ENCODE peak calls at places on chromosomes 4 and X, in seven cellular contexts. Z, Q, T, U, V, W and S are unnamed samples.

GRCh38 chr4:169335331-169335730 is 64.6 kb upstream of the SH3RF1 start:
- DNase-seq in T (peak), Z (no peak), W (no peak), V (no peak), U (no peak), Q (peak), S (no peak)

GRCh38 chr4:40576651-40577480 is 52.8 kb downstream of the RBM47 start:
- DNase-seq in W (peak), T (peak), V (peak), U (peak), Z (peak), Q (peak), S (no peak)

GRCh38 chr4:185656467-185656890 is 121.2 kb upstream of the PDLIM3 start:
- DNase-seq in W (no peak), Q (peak), Z (no peak), V (no peak), U (no peak), T (no peak), S (no peak)

GRCh38 chr4:119046263-119046662 is 89.4 kb upstream of the MYOZ2 start:
- DNase-seq in V (no peak), U (no peak), Z (no peak), W (no peak), T (no peak), Q (peak), S (no peak)

GRCh38 chr4:124635331-124635730 is 77.2 kb downstream of the ANKRD50 start:
- DNase-seq in U (no peak), Z (no peak), T (no peak), W (no peak), V (no peak), Q (no peak), S (no peak)

GRCh38 chrX:72021975-72022374 is 109.7 kb downstream of the RTL5 start:
- DNase-seq in U (no peak), V (peak), T (no peak), W (no peak), Q (peak), Z (no peak), S (no peak)

GRCh38 chr4:140628016-140628415 is 59.3 kb upstream of the UCP1 start:
- DNase-seq in U (no peak), Z (no peak), V (no peak), Q (no peak), T (peak), W (no peak), S (no peak)

GRCh38 chr4:48336471-48336870 is 4.9 kb upstream of the SLAIN2 start:
- DNase-seq in U (no peak), W (no peak), T (no peak), V (no peak), Z (no peak), Q (no peak), S (no peak)

GRCh38 chr4:121272526-121272925 is 108.3 kb downstream of the QRFPR start:
- DNase-seq in Q (peak), Z (no peak), U (no peak), W (no peak), V (no peak), T (peak), S (no peak)

GRCh38 chr4:73776363-73776762 is 36.0 kb downstream of the CXCL8 start:
- DNase-seq in V (no peak), U (peak), T (no peak), Q (peak), Z (peak), W (no peak), S (no peak)

GRCh38 chr4:181504846-181505374 is 738.3 kb upstream of the TENM3 start:
- DNase-seq in U (no peak), W (no peak), T (no peak), Z (no peak), V (no peak), Q (no peak), S (peak)

GRCh38 chrX:2793752-2794151 is 35.0 kb upstream of the GYG2 start:
- DNase-seq in Q (no peak), V (no peak), U (no peak), W (no peak), T (no peak), Z (no peak), S (no peak)

GRCh38 chr4:156584100-156584499 is 387.5 kb downstream of the PDGFC start:
- DNase-seq in V (no peak), Z (no peak), Q (no peak), T (no peak), W (no peak), U (no peak), S (no peak)

GRCh38 chr4:111506706-111507105 is 638.5 kb upstream of the FAM241A start:
- DNase-seq in T (no peak), U (no peak), Z (no peak), W (no peak), Q (peak), V (no peak), S (no peak)

GRCh38 chr4:157204634-157205244 is 15.8 kb upstream of the GRIA2 start:
- DNase-seq in V (peak), Q (peak), T (no peak), W (peak), U (peak), Z (no peak), S (peak)

GRCh38 chrX:116462843-116463242 is at the start of gene CT83:
- DNase-seq in Q (no peak), T (no peak), U (peak), V (no peak), W (peak), Z (no peak), S (no peak)

GRCh38 chr4:118557298-118557851 is 127.8 kb upstream of the METTL14 start:
- DNase-seq in Q (peak), Z (no peak), U (peak), T (peak), W (no peak), V (no peak), S (no peak)

GRCh38 chrX:39613997-39614679 is 483.6 kb downstream of the BCOR start:
- DNase-seq in T (no peak), V (peak), Q (no peak), U (peak), Z (no peak), W (no peak), S (no peak)

GRCh38 chrX:118530537-118530936 is 34.9 kb downstream of the DOCK11 start:
- DNase-seq in T (no peak), Z (no peak), W (no peak), Q (peak), V (no peak), U (no peak), S (no peak)

GRCh38 chr4:170004656-170005250 is 21.4 kb downstream of the MFAP3L start:
- DNase-seq in V (no peak), W (no peak), Q (no peak), Z (peak), U (no peak), T (no peak), S (no peak)

GRCh38 chr4:121697626-121698025 is 846 bp upstream of the ANXA5 start:
- DNase-seq in V (peak), Q (no peak), U (no peak), W (no peak), T (no peak), Z (no peak), S (no peak)

GRCh38 chr4:86640469-86640868 is 46.4 kb downstream of the PTPN13 start:
- DNase-seq in U (no peak), T (no peak), Z (no peak), W (no peak), Q (no peak), V (no peak), S (no peak)

GRCh38 chrX:153848325-153848724 is 18.0 kb upstream of the PDZD4 start:
- DNase-seq in V (no peak), U (no peak), Q (no peak), Z (no peak), T (no peak), W (no peak), S (no peak)

GRCh38 chrX:18026171-18026570 is 165.1 kb upstream of the RAI2 start:
- DNase-seq in T (no peak), Z (no peak), U (no peak), W (no peak), V (no peak), Q (no peak), S (no peak)

GRCh38 chr4:85780664-85781063 is 305.7 kb downstream of the ARHGAP24 start:
- DNase-seq in V (no peak), T (no peak), W (no peak), U (no peak), Q (peak), Z (no peak), S (no peak)

GRCh38 chr4:117331817-117332216 is 246.4 kb upstream of the TRAM1L1 start:
- DNase-seq in U (no peak), T (no peak), W (no peak), V (no peak), Z (no peak), Q (peak), S (no peak)

GRCh38 chr4:11904991-11905760 is 476.5 kb upstream of the HS3ST1 start:
- DNase-seq in Z (no peak), V (no peak), Q (no peak), T (no peak), W (peak), U (no peak), S (no peak)

GRCh38 chrX:21744060-21744459 is 13.9 kb downstream of the SMPX start:
- DNase-seq in Z (no peak), W (no peak), U (no peak), T (no peak), Q (no peak), V (no peak), S (no peak)

GRCh38 chr4:1410491-1411325 is 4.5 kb upstream of the NKX1-1 start:
- DNase-seq in Q (peak), Z (no peak), V (no peak), W (peak), U (peak), T (peak), S (peak)

DNA sequence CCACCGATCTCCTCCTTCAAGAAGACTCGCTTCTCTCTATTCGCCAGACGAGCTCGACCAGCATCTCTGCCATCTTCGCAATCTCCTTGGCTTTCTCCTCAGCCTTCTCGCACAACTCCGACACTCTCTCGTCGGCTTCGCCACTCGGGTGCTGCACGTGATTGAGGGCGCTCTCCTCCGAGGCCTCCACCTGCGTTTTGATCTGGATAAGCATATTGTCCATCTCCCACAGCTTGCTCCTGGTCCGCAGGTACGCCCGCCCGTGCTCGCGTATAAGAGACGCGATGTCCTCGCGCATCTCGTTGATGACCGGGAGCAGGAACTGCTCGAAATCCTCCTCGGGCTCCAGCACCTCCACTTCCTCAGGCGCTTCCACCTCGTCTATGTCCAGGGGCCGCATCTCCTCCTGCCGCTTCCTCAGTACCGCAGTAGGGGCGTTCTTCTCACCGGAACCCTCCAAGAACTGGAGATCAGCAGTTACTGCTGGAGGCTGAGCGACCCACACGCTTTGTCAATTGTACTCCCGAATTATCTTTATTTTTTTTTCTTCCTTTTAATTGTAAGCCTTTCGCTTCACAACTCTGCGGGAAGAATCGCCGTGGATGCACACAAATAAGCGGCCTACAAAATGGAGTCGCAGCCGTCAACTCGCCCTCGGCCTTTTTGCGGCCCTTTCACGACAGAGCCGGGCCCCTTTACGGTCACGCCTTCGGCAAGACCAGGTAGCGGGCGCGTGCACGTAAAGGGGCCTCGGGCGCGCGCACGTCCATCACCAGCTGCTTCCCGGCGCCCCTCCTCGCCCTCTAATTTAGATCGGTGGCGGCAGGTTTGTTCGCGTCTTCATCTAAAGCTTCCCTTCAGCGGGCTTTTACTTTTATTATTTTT is at the start of gene MRFAP1L1:
- DNase-seq in U (peak), Q (peak), W (peak), Z (peak), V (peak), T (peak), S (peak)
- TF ChIP-seq CTCF in U (no peak), Q (peak), W (no peak), Z (peak), V (no peak), T (no peak), S (no peak)

DNA sequence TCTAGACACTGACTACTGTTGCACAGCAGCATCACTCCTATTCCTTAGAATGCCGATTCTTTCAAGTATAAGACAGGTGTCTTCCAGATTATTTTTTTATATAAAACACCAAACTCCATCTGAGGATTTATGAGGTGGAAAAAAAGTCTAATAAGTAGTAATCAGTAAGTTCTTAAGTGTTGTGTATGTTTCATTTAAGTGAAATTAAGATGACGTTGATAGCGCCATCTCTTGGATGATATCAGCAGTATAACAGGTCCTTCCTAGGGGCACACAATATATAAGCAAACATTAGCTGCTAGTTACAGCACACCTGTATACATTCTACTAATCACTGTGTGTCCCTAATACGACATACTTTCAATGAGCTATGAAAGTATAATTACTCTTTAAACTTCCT is 99.6 kb upstream of the STS start:
- DNase-seq in W (no peak), U (no peak), V (no peak), T (no peak), Z (no peak), Q (no peak), S (no peak)
- TF ChIP-seq CTCF in W (no peak), U (no peak), V (no peak), T (no peak), Z (no peak), Q (no peak), S (no peak)

GRCh38 chr4:100548209-100548579 is 30.4 kb upstream of the EMCN start:
- DNase-seq in U (no peak), W (no peak), Z (no peak), Q (no peak), T (no peak), V (no peak), S (no peak)

GRCh38 chr4:100547541-100548208 is 29.9 kb upstream of the EMCN start:
- DNase-seq in Q (no peak), U (no peak), W (no peak), V (no peak), Z (no peak), T (no peak), S (no peak)
- TF ChIP-seq CTCF in Q (no peak), U (no peak), W (no peak), V (no peak), Z (no peak), T (no peak), S (no peak)

GRCh38 chr4:38180456-38180855 is 220.3 kb downstream of the PTTG2 start:
- DNase-seq in U (peak), T (no peak), V (no peak), W (no peak), Q (peak), Z (no peak), S (no peak)

GRCh38 chr4:38185406-38185805 is 225.2 kb downstream of the PTTG2 start:
- DNase-seq in W (no peak), Q (no peak), V (no peak), U (no peak), T (no peak), Z (no peak), S (no peak)

GRCh38 chr4:38188136-38188535 is 227.9 kb downstream of the PTTG2 start:
- DNase-seq in U (no peak), Q (no peak), V (no peak), T (no peak), W (no peak), Z (no peak), S (no peak)

GRCh38 chr4:38182334-38182998 is 222.3 kb downstream of the PTTG2 start:
- DNase-seq in W (peak), Z (no peak), T (no peak), U (no peak), V (no peak), Q (no peak), S (no peak)

GRCh38 chr4:38184404-38184803 is 224.2 kb downstream of the PTTG2 start:
- DNase-seq in Z (no peak), T (no peak), V (no peak), U (peak), W (no peak), Q (peak), S (no peak)
- TF ChIP-seq CTCF in Z (no peak), T (no peak), V (no peak), U (no peak), W (no peak), Q (peak), S (no peak)

DNA sequence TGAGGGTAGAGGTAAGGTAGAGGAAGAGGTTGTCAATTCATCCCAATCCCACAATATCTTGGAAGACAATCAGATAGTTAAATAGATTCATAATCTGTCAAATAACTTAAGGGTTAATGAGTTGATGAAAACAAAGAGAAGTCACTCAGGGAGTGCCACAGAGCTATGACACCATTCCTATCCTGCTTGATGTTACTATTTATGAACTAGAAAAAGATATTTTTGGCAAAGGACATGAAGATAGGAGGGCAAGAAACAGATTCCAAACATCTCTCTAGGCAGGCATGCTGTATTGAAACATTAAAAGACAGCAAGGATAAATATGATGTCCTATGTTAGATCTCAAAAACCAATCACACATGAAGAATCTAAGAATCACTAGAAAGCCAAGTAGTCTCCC is 3.5 kb upstream of the SRPX start:
- DNase-seq in Q (no peak), W (no peak), T (no peak), Z (no peak), U (no peak), V (no peak), S (no peak)
- TF ChIP-seq CTCF in Q (no peak), W (no peak), T (no peak), Z (no peak), U (no peak), V (no peak), S (no peak)